ENCODE peak calls at places on chromosomes 12 and 14, in five cellular contexts. H is mesenchymal stem cell, S is H1, J is neuronal stem cell, X is IMR-90. Q is an unnamed sample.

GRCh38 chr14:96071561-96071960 is 32.4 kb downstream of the C14orf132 start:
- DNase-seq in H (no peak), S (no peak), J (no peak), X (no peak), Q (no peak)

GRCh38 chr12:95339086-95339788 is 121.6 kb downstream of the VEZT start:
- DNase-seq in H (no peak), S (no peak), J (no peak), X (no peak), Q (no peak)

GRCh38 chr12:116736962-116737773 is 701 bp downstream of the SPRING1 start:
- DNase-seq in H (peak; percentile 30), S (no peak), J (peak; percentile 29), X (no peak), Q (peak; percentile 40)

GRCh38 chr12:14960548-14961465 is 594 bp downstream of the ARHGDIB start:
- DNase-seq in H (no peak), S (no peak), J (no peak), X (peak; percentile 36), Q (no peak)

GRCh38 chr14:74973003-74973614 is 17.7 kb upstream of the PGF start:
- DNase-seq in H (no peak), S (no peak), J (no peak), X (peak; percentile 44), Q (no peak)

GRCh38 chr12:86719381-86719780 is 463.2 kb upstream of the MGAT4C start:
- DNase-seq in H (peak; percentile 29), S (no peak), J (no peak), X (peak; percentile 67), Q (no peak)

GRCh38 chr12:108021949-108022522 is 107.1 kb upstream of the WSCD2 start:
- DNase-seq in H (no peak), S (no peak), J (no peak), X (no peak), Q (no peak)

GRCh38 chr14:34682787-34683321 is 31.5 kb downstream of the CFL2 start:
- DNase-seq in H (peak; percentile 24), S (no peak), J (no peak), X (no peak), Q (no peak)

GRCh38 chr14:87877877-87878276 is 115.1 kb downstream of the GALC start:
- DNase-seq in H (no peak), S (no peak), J (no peak), X (no peak), Q (no peak)

GRCh38 chr14:24384169-24384568 is 14.6 kb upstream of the NYNRIN start:
- DNase-seq in H (no peak), S (no peak), J (no peak), X (no peak), Q (no peak)

GRCh38 chr14:74875941-74876913 is at the start of gene PROX2:
- DNase-seq in H (no peak), S (no peak), J (no peak), X (no peak), Q (no peak)

GRCh38 chr12:122437656-122438121 is 15.2 kb upstream of the CLIP1 start:
- DNase-seq in H (no peak), S (no peak), J (no peak), X (peak; percentile 84), Q (no peak)

GRCh38 chr14:22838631-22839041 is 2.3 kb downstream of the MMP14 start:
- DNase-seq in H (peak; percentile 86), S (no peak), J (no peak), X (peak; percentile 66), Q (peak; percentile 49)

GRCh38 chr14:65411656-65412188 is 808 bp upstream of the FUT8 start:
- DNase-seq in H (peak; percentile 95), S (peak; percentile 88), J (peak; percentile 88), X (peak; percentile 91), Q (peak; percentile 96)

GRCh38 chr12:28865776-28866175 is 283.3 kb upstream of the FAR2 start:
- DNase-seq in H (no peak), S (no peak), J (no peak), X (peak; percentile 33), Q (no peak)

GRCh38 chr12:62971769-62972525 is 37.0 kb upstream of the PPM1H start:
- DNase-seq in H (no peak), S (no peak), J (no peak), X (no peak), Q (peak; percentile 15)

GRCh38 chr12:62976110-62976640 is 41.2 kb upstream of the PPM1H start:
- DNase-seq in H (no peak), S (no peak), J (no peak), X (no peak), Q (no peak)

GRCh38 chr12:62977879-62978278 is 42.9 kb upstream of the PPM1H start:
- DNase-seq in H (no peak), S (no peak), J (no peak), X (no peak), Q (no peak)

GRCh38 chr12:62978768-62979167 is 43.8 kb upstream of the PPM1H start:
- DNase-seq in H (no peak), S (no peak), J (no peak), X (no peak), Q (no peak)

DNA sequence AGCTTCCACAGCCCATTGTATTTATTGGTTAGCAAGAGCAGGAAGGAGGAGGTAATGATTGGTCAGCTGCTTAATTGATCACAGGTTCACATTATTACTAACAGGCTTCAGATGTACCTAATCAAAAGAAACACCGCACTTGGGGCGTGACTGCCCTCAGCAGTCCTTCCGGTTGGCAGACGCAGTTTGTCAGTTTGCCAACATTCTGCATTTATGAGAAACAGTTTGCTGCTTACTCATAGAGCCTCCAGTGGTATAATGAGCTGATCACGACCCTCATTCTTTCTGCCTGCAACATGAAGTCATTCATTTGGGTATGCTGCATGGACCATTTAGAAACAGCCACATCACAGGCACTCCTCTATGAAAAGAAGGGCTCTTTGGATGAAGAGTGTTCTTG is 42.5 kb upstream of the PPM1H start:
- DNase-seq in H (no peak), S (no peak), J (no peak), X (no peak), Q (no peak)
- H3K4me3 ChIP-seq in H (no peak overlapping the region), S (no peak overlapping the region), J (no peak overlapping the region), X (no peak overlapping the region), Q (no peak overlapping the region)

DNA sequence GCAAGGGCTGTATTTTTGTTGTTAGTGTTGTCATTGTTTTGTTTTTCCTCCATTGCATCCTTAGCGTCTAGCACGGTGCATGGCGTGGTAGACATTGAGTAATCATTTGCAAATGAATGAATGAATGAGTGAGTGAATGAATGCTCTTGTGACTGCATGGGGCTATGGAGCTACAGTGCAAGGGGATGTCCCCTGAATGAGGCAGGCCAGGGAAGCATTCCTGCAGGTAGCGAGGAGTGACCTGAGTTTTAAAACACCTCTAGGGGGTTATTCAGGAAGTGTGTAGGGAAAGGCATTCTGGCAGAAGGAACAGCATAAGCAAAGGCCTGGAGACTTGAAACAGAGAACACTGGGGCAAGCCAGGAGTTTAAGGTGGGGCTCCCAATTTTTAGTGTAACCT is 16.9 kb downstream of the MYL2 start:
- DNase-seq in H (no peak), S (no peak), J (no peak), X (no peak), Q (no peak)
- H2BK15ac ChIP-seq in H (no peak overlapping the region), S (no peak overlapping the region), J (no peak overlapping the region), X (no peak overlapping the region), Q (no peak overlapping the region)

DNA sequence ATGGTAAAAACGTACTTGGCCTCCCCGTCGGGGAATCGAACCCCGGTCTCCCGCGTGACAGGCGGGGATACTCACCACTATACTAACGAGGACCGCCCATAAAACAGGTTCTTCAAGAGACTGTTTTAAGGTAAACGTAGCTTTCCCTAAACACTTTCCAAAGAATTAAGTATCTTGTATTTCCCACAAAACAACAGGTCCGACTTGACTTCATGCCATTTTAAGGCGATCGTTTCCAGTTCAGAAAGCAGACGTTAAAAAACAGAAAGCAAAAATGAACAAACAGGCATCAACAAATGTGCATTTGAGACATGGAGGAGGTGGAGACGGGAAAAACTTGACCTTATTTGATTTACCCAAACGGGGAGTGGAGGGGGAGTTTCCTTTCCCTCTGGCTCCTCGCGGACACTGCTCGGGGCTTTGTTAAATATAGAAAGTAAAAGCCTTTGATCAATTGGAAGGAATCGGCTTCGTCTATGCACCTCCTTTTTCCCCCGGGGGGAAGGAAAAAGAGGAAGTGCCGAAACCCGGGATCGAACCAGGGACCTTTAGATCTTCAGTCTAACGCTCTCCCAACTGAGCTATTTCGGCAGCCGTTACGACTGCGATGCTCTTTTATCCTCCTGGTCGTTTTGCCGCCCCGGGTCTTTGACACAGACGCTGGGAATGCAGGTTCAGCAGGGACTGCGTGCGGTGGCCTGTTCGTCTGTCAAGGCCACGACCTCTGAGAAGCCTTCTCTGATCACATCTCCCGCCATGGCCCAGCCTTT is 13.1 kb upstream of the UBC start:
- DNase-seq in H (peak; percentile 92), S (peak; percentile 99), J (peak; percentile 91), X (peak; percentile 79), Q (peak; percentile 93)
- H3K4ac ChIP-seq in H (no peak overlapping the region), S (no peak overlapping the region), J (no peak overlapping the region), X (peak overlapping the region; percentile 49), Q (no peak overlapping the region)

GRCh38 chr12:54024127-54024526 is 4.1 kb upstream of the HOXC6 start:
- DNase-seq in H (peak; percentile 55), S (no peak), J (no peak), X (no peak), Q (no peak)

GRCh38 chr12:54026640-54027441 is 1.4 kb upstream of the HOXC6 start:
- DNase-seq in H (peak; percentile 62), S (no peak), J (no peak), X (no peak), Q (no peak)

GRCh38 chr12:54024581-54024980 is 3.7 kb upstream of the HOXC6 start:
- DNase-seq in H (no peak), S (no peak), J (no peak), X (no peak), Q (no peak)

GRCh38 chr12:54027442-54027786 is 826 bp upstream of the HOXC6 start:
- DNase-seq in H (no peak), S (no peak), J (no peak), X (no peak), Q (no peak)

DNA sequence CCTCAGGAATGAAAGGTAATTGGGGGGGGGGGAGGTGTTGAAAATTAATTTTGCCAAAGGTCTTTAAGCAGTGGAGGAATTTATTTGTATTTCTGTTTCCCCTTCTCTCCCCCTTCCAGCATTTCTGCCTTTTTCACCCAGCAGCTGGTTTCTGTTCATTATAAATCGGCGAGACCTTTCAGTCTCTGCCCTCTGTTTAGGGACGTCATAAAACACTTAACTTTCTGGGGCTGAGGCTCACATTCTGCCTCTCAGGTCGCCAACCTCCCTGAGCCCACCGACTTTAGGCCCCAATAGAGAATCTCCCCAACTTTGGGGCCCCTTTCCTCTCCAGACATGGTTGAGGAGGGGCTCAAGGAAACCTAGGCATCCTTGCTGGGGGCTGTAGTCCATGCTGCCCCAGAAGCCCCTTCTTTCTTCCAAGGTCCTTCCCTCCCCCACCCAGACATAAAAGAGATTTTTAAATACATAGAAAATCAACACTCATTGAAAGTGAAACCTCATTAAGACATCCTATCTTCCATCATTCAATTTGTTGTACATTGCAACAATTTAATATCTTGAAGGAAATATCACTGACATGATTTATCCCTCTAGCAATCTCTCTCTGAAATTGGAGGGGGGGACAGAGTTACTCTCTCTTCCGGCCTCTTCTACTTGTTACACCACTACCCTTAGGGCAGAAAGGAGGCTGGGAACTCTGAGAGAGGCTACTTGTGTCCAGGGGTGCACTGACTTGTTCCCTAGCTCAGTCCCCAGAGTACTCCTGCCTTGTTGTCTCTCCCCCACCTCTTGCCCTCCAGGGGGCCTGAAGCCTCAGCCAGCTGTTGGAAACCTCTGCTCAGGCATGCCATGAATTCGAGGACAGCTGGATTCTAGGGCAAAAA is 2.5 kb upstream of the HOXC6 start:
- DNase-seq in H (peak; percentile 61), S (no peak), J (no peak), X (no peak), Q (no peak)
- H3K4me3 ChIP-seq in H (no peak overlapping the region), S (no peak overlapping the region), J (no peak overlapping the region), X (no peak overlapping the region), Q (no peak overlapping the region)

Q was measured in mesendoderm.